ENCODE peak calls at places on chromosomes 6 and 20, in six cellular contexts. One of them, this sample, is unnamed.

GRCh38 chr20:63686492-63687321 is 9.7 kb upstream of the TNFRSF6B start:
- DNase-seq in A549: no peak
- DNase-seq in NB4: no peak
- DNase-seq in K562: no peak
- DNase-seq in HepG2: no peak
- DNase-seq in GM12878: no peak
- DNase-seq in this sample: peak

GRCh38 chr6:11706186-11706585 is 72.4 kb downstream of the ADTRP start:
- DNase-seq in A549: no peak
- DNase-seq in NB4: no peak
- DNase-seq in K562: no peak
- DNase-seq in HepG2: no peak
- DNase-seq in GM12878: no peak
- DNase-seq in this sample: no peak

GRCh38 chr20:20195011-20195705 is 142.8 kb downstream of the CFAP61 start:
- DNase-seq in A549: no peak
- DNase-seq in NB4: no peak
- DNase-seq in K562: no peak
- DNase-seq in HepG2: no peak
- DNase-seq in GM12878: no peak
- DNase-seq in this sample: no peak

GRCh38 chr6:77021778-77022177 is 441.5 kb downstream of the HTR1B start:
- DNase-seq in A549: no peak
- DNase-seq in NB4: no peak
- DNase-seq in K562: no peak
- DNase-seq in HepG2: no peak
- DNase-seq in GM12878: no peak
- DNase-seq in this sample: no peak

GRCh38 chr6:82957171-82957894 is 108.3 kb downstream of the UBE3D start:
- DNase-seq in A549: no peak
- DNase-seq in NB4: no peak
- DNase-seq in K562: no peak
- DNase-seq in HepG2: no peak
- DNase-seq in GM12878: no peak
- DNase-seq in this sample: no peak

GRCh38 chr6:139883776-139884175 is 509.3 kb upstream of the CITED2 start:
- DNase-seq in A549: no peak
- DNase-seq in NB4: no peak
- DNase-seq in K562: no peak
- DNase-seq in HepG2: no peak
- DNase-seq in GM12878: no peak
- DNase-seq in this sample: no peak

GRCh38 chr6:168165373-168165772 is 86.4 kb upstream of the FRMD1 start:
- DNase-seq in A549: no peak
- DNase-seq in NB4: no peak
- DNase-seq in K562: no peak
- DNase-seq in HepG2: no peak
- DNase-seq in GM12878: no peak
- DNase-seq in this sample: no peak

GRCh38 chr6:45923831-45924391 is 91.7 kb downstream of the CLIC5 start:
- DNase-seq in A549: no peak
- DNase-seq in NB4: no peak
- DNase-seq in K562: no peak
- DNase-seq in HepG2: no peak
- DNase-seq in GM12878: no peak
- DNase-seq in this sample: no peak

GRCh38 chr20:9015984-9016324 is 52.9 kb upstream of the PLCB4 start:
- DNase-seq in A549: no peak
- DNase-seq in NB4: no peak
- DNase-seq in K562: no peak
- DNase-seq in HepG2: no peak
- DNase-seq in GM12878: no peak
- DNase-seq in this sample: no peak

GRCh38 chr6:29584821-29585220 is at the start of gene OR2H2:
- DNase-seq in A549: no peak
- DNase-seq in NB4: no peak
- DNase-seq in K562: no peak
- DNase-seq in HepG2: no peak
- DNase-seq in GM12878: no peak
- DNase-seq in this sample: no peak

GRCh38 chr6:35810831-35811698 is 5.9 kb downstream of the LHFPL5 start:
- DNase-seq in A549: peak
- DNase-seq in NB4: no peak
- DNase-seq in K562: no peak
- DNase-seq in HepG2: peak
- DNase-seq in GM12878: no peak
- DNase-seq in this sample: peak

GRCh38 chr20:4998160-4998651 is 3.1 kb downstream of the SLC23A2 start:
- DNase-seq in A549: peak
- DNase-seq in NB4: peak
- DNase-seq in K562: no peak
- DNase-seq in HepG2: peak
- DNase-seq in GM12878: peak
- DNase-seq in this sample: no peak

GRCh38 chr6:34610819-34611477 is 54.8 kb upstream of the SPDEF start:
- DNase-seq in A549: peak
- DNase-seq in NB4: peak
- DNase-seq in K562: peak
- DNase-seq in HepG2: peak
- DNase-seq in GM12878: no peak
- DNase-seq in this sample: peak

GRCh38 chr6:35170166-35170565 is 29.0 kb upstream of the TCP11 start:
- DNase-seq in A549: no peak
- DNase-seq in NB4: no peak
- DNase-seq in K562: no peak
- DNase-seq in HepG2: no peak
- DNase-seq in GM12878: no peak
- DNase-seq in this sample: no peak

GRCh38 chr20:24501764-24502163 is 32.3 kb downstream of the SYNDIG1 start:
- DNase-seq in A549: no peak
- DNase-seq in NB4: no peak
- DNase-seq in K562: no peak
- DNase-seq in HepG2: no peak
- DNase-seq in GM12878: no peak
- DNase-seq in this sample: no peak

GRCh38 chr6:16727996-16728395 is 33.3 kb downstream of the ATXN1 start:
- DNase-seq in A549: no peak
- DNase-seq in NB4: peak
- DNase-seq in K562: no peak
- DNase-seq in HepG2: peak
- DNase-seq in GM12878: no peak
- DNase-seq in this sample: no peak

GRCh38 chr20:57627972-57628650 is 7.9 kb upstream of the ZBP1 start:
- DNase-seq in A549: no peak
- DNase-seq in NB4: peak
- DNase-seq in K562: no peak
- DNase-seq in HepG2: no peak
- DNase-seq in GM12878: no peak
- DNase-seq in this sample: peak

GRCh38 chr20:36493013-36493800 is 48.1 kb upstream of the MYL9 start:
- DNase-seq in A549: no peak
- DNase-seq in NB4: peak
- DNase-seq in K562: no peak
- DNase-seq in HepG2: no peak
- DNase-seq in GM12878: no peak
- DNase-seq in this sample: peak

GRCh38 chr6:155077331-155077730 is 82.2 kb downstream of the TIAM2 start:
- DNase-seq in A549: no peak
- DNase-seq in NB4: no peak
- DNase-seq in K562: no peak
- DNase-seq in HepG2: no peak
- DNase-seq in GM12878: no peak
- DNase-seq in this sample: no peak
- TF ChIP-seq MYC in A549: no peak
- TF ChIP-seq MYC in NB4: no peak
- TF ChIP-seq MYC in K562: no peak
- TF ChIP-seq MYC in HepG2: no peak
- TF ChIP-seq MYC in GM12878: no peak
- TF ChIP-seq MYC in this sample: no peak

DNA sequence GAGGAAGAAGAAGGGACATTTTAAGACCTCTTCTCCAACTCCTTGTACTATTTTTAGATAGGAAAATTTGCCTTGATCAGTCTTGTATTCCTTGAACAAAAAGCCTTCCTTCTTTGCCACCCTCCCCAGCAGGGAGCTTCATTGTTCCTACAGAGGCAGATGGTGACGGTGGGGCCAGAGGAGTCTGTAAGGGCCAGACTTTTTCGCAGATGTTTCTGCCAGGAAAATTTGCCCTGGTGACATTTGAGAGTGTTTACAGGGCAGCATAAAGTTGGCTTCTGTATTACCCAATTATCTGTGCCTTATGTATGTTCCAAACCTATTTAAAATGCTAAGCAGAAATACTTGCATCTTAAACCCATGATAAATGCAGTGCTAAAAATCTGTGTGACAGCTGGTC is 31.5 kb upstream of the MAP3K4 start:
- DNase-seq in A549: no peak
- DNase-seq in NB4: no peak
- DNase-seq in K562: no peak
- DNase-seq in HepG2: no peak
- DNase-seq in GM12878: no peak
- DNase-seq in this sample: no peak
- TF ChIP-seq MYC in A549: no peak
- TF ChIP-seq MYC in NB4: no peak
- TF ChIP-seq MYC in K562: no peak
- TF ChIP-seq MYC in HepG2: no peak
- TF ChIP-seq MYC in GM12878: no peak
- TF ChIP-seq MYC in this sample: no peak

GRCh38 chr6:109252261-109253041 is 129.8 kb downstream of the CD164 start:
- DNase-seq in A549: no peak
- DNase-seq in NB4: no peak
- DNase-seq in K562: no peak
- DNase-seq in HepG2: peak
- DNase-seq in GM12878: no peak
- DNase-seq in this sample: no peak

GRCh38 chr6:109258129-109258528 is 124.1 kb downstream of the CD164 start:
- DNase-seq in A549: no peak
- DNase-seq in NB4: no peak
- DNase-seq in K562: no peak
- DNase-seq in HepG2: peak
- DNase-seq in GM12878: no peak
- DNase-seq in this sample: no peak

GRCh38 chr6:109257494-109257893 is 124.8 kb downstream of the CD164 start:
- DNase-seq in A549: no peak
- DNase-seq in NB4: no peak
- DNase-seq in K562: no peak
- DNase-seq in HepG2: no peak
- DNase-seq in GM12878: no peak
- DNase-seq in this sample: no peak

GRCh38 chr6:109260126-109260525 is 122.1 kb downstream of the CD164 start:
- DNase-seq in A549: no peak
- DNase-seq in NB4: no peak
- DNase-seq in K562: no peak
- DNase-seq in HepG2: no peak
- DNase-seq in GM12878: no peak
- DNase-seq in this sample: no peak

GRCh38 chr6:109255946-109256628 is 126.2 kb downstream of the CD164 start:
- DNase-seq in A549: no peak
- DNase-seq in NB4: no peak
- DNase-seq in K562: no peak
- DNase-seq in HepG2: no peak
- DNase-seq in GM12878: no peak
- DNase-seq in this sample: no peak
- TF ChIP-seq MYC in A549: no peak
- TF ChIP-seq MYC in NB4: no peak
- TF ChIP-seq MYC in K562: no peak
- TF ChIP-seq MYC in HepG2: no peak
- TF ChIP-seq MYC in GM12878: no peak
- TF ChIP-seq MYC in this sample: no peak

GRCh38 chr6:113450061-113450465 is 407.1 kb upstream of the MARCKS start:
- DNase-seq in A549: no peak
- DNase-seq in NB4: no peak
- DNase-seq in K562: no peak
- DNase-seq in HepG2: peak
- DNase-seq in GM12878: no peak
- DNase-seq in this sample: no peak
- TF ChIP-seq MYC in A549: no peak
- TF ChIP-seq MYC in NB4: no peak
- TF ChIP-seq MYC in K562: no peak
- TF ChIP-seq MYC in HepG2: no peak
- TF ChIP-seq MYC in GM12878: no peak
- TF ChIP-seq MYC in this sample: no peak

GRCh38 chr20:31803552-31804291 is 15.4 kb upstream of the MYLK2 start:
- DNase-seq in A549: no peak
- DNase-seq in NB4: no peak
- DNase-seq in K562: no peak
- DNase-seq in HepG2: no peak
- DNase-seq in GM12878: no peak
- DNase-seq in this sample: peak
- TF ChIP-seq MYC in A549: no peak
- TF ChIP-seq MYC in NB4: no peak
- TF ChIP-seq MYC in K562: no peak
- TF ChIP-seq MYC in HepG2: no peak
- TF ChIP-seq MYC in GM12878: no peak
- TF ChIP-seq MYC in this sample: no peak

This sample was measured in endothelial cell of umbilical vein.